ENCODE peak calls at places on chromosomes 12 and 14, in seven cellular contexts. W is MM.1S, N is GM23338, Q is PC-3, X is PC-9, U is hepatocyte, D is SK-N-SH. R is an unnamed sample.
A peak's percentile ranks its signal among the peaks of the same experiment; 100 is the strongest.

GRCh38 chr12:5043589-5044419 is at the start of gene KCNA5:
- DNase-seq in W (no peak), U (peak; percentile 61), Q (no peak), X (no peak), D (peak; percentile 19), N (peak; percentile 74), R (no peak)

GRCh38 chr14:83467811-83468210 is 1934.2 kb upstream of the SEL1L start:
- DNase-seq in N (no peak), W (no peak), U (no peak), Q (no peak), D (no peak), X (no peak), R (no peak)

GRCh38 chr12:65334534-65334933 is 56.1 kb downstream of the MSRB3 start:
- DNase-seq in D (no peak), Q (no peak), N (no peak), W (no peak), U (no peak), X (no peak), R (no peak)

GRCh38 chr12:109523071-109523470 is 45.6 kb downstream of the UBE3B start:
- DNase-seq in Q (no peak), N (no peak), U (no peak), X (no peak), W (no peak), D (peak; percentile 82), R (no peak)

GRCh38 chr14:54610051-54610977 is 43.4 kb downstream of the SAMD4A start:
- DNase-seq in U (no peak), W (no peak), Q (no peak), X (no peak), D (no peak), N (no peak), R (no peak)

GRCh38 chr14:102105369-102105768 is 18.5 kb upstream of the HSP90AA1 start:
- DNase-seq in X (no peak), U (no peak), N (no peak), D (no peak), W (no peak), Q (no peak), R (no peak)

GRCh38 chr14:101853455-101854018 is 92.0 kb downstream of the PPP2R5C start:
- DNase-seq in U (no peak), D (no peak), W (no peak), N (no peak), Q (no peak), X (no peak), R (no peak)

GRCh38 chr14:95535226-95536021 is 574 bp downstream of the GLRX5 start:
- DNase-seq in N (no peak), W (no peak), X (no peak), D (peak; percentile 63), U (peak; percentile 48), Q (no peak), R (peak; percentile 40)

GRCh38 chr14:53608369-53608768 is 348.3 kb downstream of the BMP4 start:
- DNase-seq in X (peak; percentile 80), D (no peak), Q (peak; percentile 88), U (peak; percentile 67), W (peak; percentile 66), N (no peak), R (peak; percentile 55)

GRCh38 chr12:98745578-98746391 is 100.7 kb downstream of the APAF1 start:
- DNase-seq in Q (no peak), W (no peak), D (peak; percentile 48), U (no peak), X (no peak), N (peak; percentile 57), R (no peak)

GRCh38 chr12:132582058-132582420 is 28.3 kb downstream of the LRCOL1 start:
- DNase-seq in N (peak; percentile 72), X (no peak), D (no peak), U (no peak), W (no peak), Q (no peak), R (no peak)

GRCh38 chr14:53538316-53538851 is 385.3 kb upstream of the DDHD1 start:
- DNase-seq in U (peak; percentile 23), N (no peak), X (no peak), D (no peak), W (no peak), Q (no peak), R (no peak)

GRCh38 chr14:105880616-105881015 is 354.2 kb downstream of the TMEM121 start:
- DNase-seq in D (no peak), X (no peak), W (no peak), Q (no peak), N (no peak), U (no peak), R (no peak)

GRCh38 chr14:56150645-56151345 is 32.6 kb downstream of the PELI2 start:
- DNase-seq in X (no peak), D (no peak), U (no peak), W (no peak), Q (no peak), N (no peak), R (no peak)

GRCh38 chr12:132761032-132761910 is at the start of gene ANKLE2:
- DNase-seq in D (peak; percentile 91), Q (peak; percentile 60), W (peak; percentile 35), N (peak; percentile 50), X (no peak), U (peak; percentile 88), R (peak; percentile 76)

GRCh38 chr14:21059842-21060589 is 2.4 kb downstream of the RNASE8 start:
- DNase-seq in U (no peak), Q (no peak), D (no peak), N (no peak), W (no peak), X (no peak), R (no peak)

GRCh38 chr14:53470351-53471043 is 317.4 kb upstream of the DDHD1 start:
- DNase-seq in Q (no peak), X (no peak), N (no peak), D (no peak), U (no peak), W (no peak), R (no peak)

GRCh38 chr12:110776410-110776809 is 33.7 kb upstream of the PPP1CC start:
- DNase-seq in X (no peak), W (peak; percentile 84), N (no peak), U (no peak), D (no peak), Q (no peak), R (peak; percentile 87)

GRCh38 chr14:69868363-69868963 is 10.8 kb upstream of the SMOC1 start:
- DNase-seq in N (no peak), X (no peak), U (no peak), Q (no peak), W (no peak), D (no peak), R (no peak)

GRCh38 chr14:89247457-89248122 is 169.4 kb downstream of the FOXN3 start:
- DNase-seq in D (no peak), N (no peak), W (no peak), X (no peak), U (no peak), Q (peak; percentile 73), R (no peak)

GRCh38 chr14:92033433-92033832 is 6.4 kb downstream of the TRIP11 start:
- DNase-seq in U (no peak), X (no peak), Q (no peak), D (no peak), N (no peak), W (no peak), R (no peak)

GRCh38 chr12:94110258-94110657 is 38.1 kb upstream of the PLXNC1 start:
- DNase-seq in W (no peak), X (no peak), D (no peak), Q (no peak), U (no peak), N (peak; percentile 42), R (no peak)

GRCh38 chr12:94107910-94108309 is 40.5 kb upstream of the PLXNC1 start:
- DNase-seq in W (no peak), X (no peak), Q (no peak), D (no peak), U (no peak), N (no peak), R (no peak)

GRCh38 chr12:94111290-94111689 is 37.1 kb upstream of the PLXNC1 start:
- DNase-seq in U (no peak), D (no peak), Q (no peak), X (no peak), N (no peak), W (no peak), R (no peak)

GRCh38 chr12:94112116-94112515 is 36.3 kb upstream of the PLXNC1 start:
- DNase-seq in N (no peak), D (no peak), X (no peak), W (no peak), Q (no peak), U (no peak), R (no peak)

GRCh38 chr12:94109154-94109553 is 39.2 kb upstream of the PLXNC1 start:
- DNase-seq in W (no peak), D (no peak), U (peak; percentile 83), X (no peak), N (no peak), Q (no peak), R (no peak)
- H3K4me2 ChIP-seq in W (no peak overlapping the region), D (peak overlapping the region; percentile 51), U (no peak overlapping the region), X (no peak overlapping the region), N (no peak overlapping the region), Q (no peak overlapping the region), R (no peak overlapping the region)

DNA sequence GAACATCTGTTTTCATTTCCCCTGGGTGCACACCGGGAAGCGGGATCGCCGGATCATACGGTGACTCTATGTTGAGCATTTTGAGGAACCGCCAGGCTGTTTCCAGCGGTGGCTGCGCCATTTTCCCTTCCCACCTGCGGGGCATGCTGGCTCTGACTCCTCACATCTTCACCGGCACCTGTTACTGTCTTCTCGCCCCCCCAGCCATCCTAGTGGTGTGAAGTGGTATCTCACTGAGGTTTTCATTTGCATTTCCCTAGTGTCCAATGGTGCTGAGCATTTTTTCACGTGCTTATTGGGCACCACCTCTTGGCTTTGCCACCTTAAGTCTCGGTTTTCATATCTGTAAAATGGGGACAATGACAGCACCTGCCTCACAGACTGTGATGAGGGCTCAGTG is 44.1 kb upstream of the EML1 start:
- DNase-seq in D (no peak), Q (no peak), N (peak; percentile 66), W (no peak), X (no peak), U (no peak), R (no peak)
- TF ChIP-seq CTCF in D (peak; percentile 38), Q (no peak), N (no peak), W (no peak), X (peak; percentile 20), U (no peak), R (peak; percentile 40)

GRCh38 chr14:71165121-71165574 is 257.9 kb downstream of the PCNX1 start:
- DNase-seq in Q (no peak), N (no peak), X (peak; percentile 65), U (peak; percentile 80), W (no peak), D (no peak), R (no peak)

GRCh38 chr14:71163842-71164500 is 256.7 kb downstream of the PCNX1 start:
- DNase-seq in W (no peak), Q (no peak), U (no peak), X (no peak), D (no peak), N (no peak), R (no peak)

GRCh38 chr14:71163050-71163841 is 256.0 kb downstream of the PCNX1 start:
- DNase-seq in X (no peak), W (no peak), Q (no peak), D (no peak), U (no peak), N (no peak), R (no peak)

GRCh38 chr14:71166434-71166833 is 259.2 kb downstream of the PCNX1 start:
- DNase-seq in U (peak; percentile 65), W (no peak), D (peak; percentile 70), N (peak; percentile 86), Q (peak; percentile 79), X (no peak), R (peak; percentile 42)

GRCh38 chr14:71165650-71166049 is 258.4 kb downstream of the PCNX1 start:
- DNase-seq in X (no peak), W (no peak), D (no peak), Q (no peak), N (no peak), U (no peak), R (no peak)
- H3K9me2 ChIP-seq in X (no peaks in the 10 kb centered on the region), W (no peaks in the 10 kb centered on the region), D (no peaks in the 10 kb centered on the region), Q (no peaks in the 10 kb centered on the region), N (no peaks in the 10 kb centered on the region), U (no peaks in the 10 kb centered on the region), R (no peaks in the 10 kb centered on the region)

GRCh38 chr12:3273409-3273853 is 196.3 kb downstream of the TSPAN9 start:
- DNase-seq in D (no peak), Q (peak; percentile 67), W (no peak), N (no peak), U (no peak), X (peak; percentile 84), R (no peak)
- H3K4me2 ChIP-seq in D (no peak overlapping the region), Q (peak overlapping the region; percentile 34), W (no peak overlapping the region), N (no peak overlapping the region), U (no peak overlapping the region), X (peak overlapping the region; percentile 11), R (no peak overlapping the region)